ENCODE peak calls at places on chromosomes 13 and 19, in nine cellular contexts. V is GM10248; H is NCI-H510A treated with DMSO at 0.1 percent for 48 hours; Y is stimulated activated CD4-positive, alpha-beta T cell treated with anti-CD3 and anti-CD28 coated beads, TNF-alpha, amount 100 ng/mL, for 1 hour; Z is HS-5; W is EL; J is nephron progenitor cell; Q is NCI-H2081; N is mesothelial cell of epicardium. D is an unnamed sample.

GRCh38 chr19:34967551-34967950 is 3.5 kb upstream of the ZNF792 start:
- DNase-seq in J (no peak), Z (no peak), Y (no peak), H (no peak), N (no peak), W (no peak), V (no peak), Q (no peak), D (no peak)

GRCh38 chr19:16588824-16589577 is 16.8 kb upstream of the SLC35E1 start:
- DNase-seq in V (no peak), Z (no peak), H (no peak), N (no peak), J (no peak), Q (no peak), Y (no peak), W (no peak), D (no peak)

GRCh38 chr13:113605461-113605860 is 20.9 kb downstream of the TFDP1 start:
- DNase-seq in Q (no peak), J (no peak), W (no peak), H (no peak), V (no peak), Y (no peak), N (no peak), Z (no peak), D (no peak)

GRCh38 chr19:2586196-2586595 is 110.3 kb downstream of the GADD45B start:
- DNase-seq in Z (no peak), Y (no peak), J (no peak), H (no peak), V (no peak), W (no peak), Q (no peak), N (no peak), D (no peak)

GRCh38 chr13:38350114-38350617 is 515 bp downstream of the UFM1 start:
- DNase-seq in Y (peak; percentile 32), V (peak; percentile 36), N (peak; percentile 64), W (peak; percentile 49), Q (peak; percentile 22), J (peak; percentile 51), Z (no peak), H (no peak), D (no peak)

GRCh38 chr19:33518541-33518940 is 3.0 kb downstream of the PEPD start:
- DNase-seq in Z (no peak), W (no peak), Q (no peak), N (no peak), V (no peak), Y (no peak), J (no peak), H (no peak), D (no peak)

GRCh38 chr19:36051637-36052036 is 2.4 kb downstream of the THAP8 start:
- DNase-seq in J (no peak), Q (no peak), Z (no peak), Y (no peak), V (no peak), H (peak; percentile 64), N (no peak), W (no peak), D (no peak)

GRCh38 chr19:14511245-14511625 is 7.0 kb downstream of the DNAJB1 start:
- DNase-seq in Y (no peak), H (no peak), W (no peak), N (no peak), J (no peak), V (no peak), Z (no peak), Q (no peak), D (no peak)

GRCh38 chr13:20703785-20704458 is 423 bp downstream of the IL17D start:
- DNase-seq in Z (no peak), Y (peak; percentile 56), H (peak; percentile 42), N (peak; percentile 85), Q (peak; percentile 70), W (peak; percentile 78), V (peak; percentile 90), J (peak; percentile 81), D (peak; percentile 59)

GRCh38 chr13:30576528-30576927 is 41.2 kb upstream of the USPL1 start:
- DNase-seq in H (no peak), Z (no peak), W (peak; percentile 68), J (no peak), N (no peak), Q (no peak), V (no peak), Y (no peak), D (no peak)

GRCh38 chr19:55638864-55639359 is 1.9 kb upstream of the ZNF580 start:
- DNase-seq in Q (no peak), W (peak; percentile 39), V (no peak), J (no peak), N (no peak), Z (no peak), H (no peak), Y (no peak), D (no peak)

GRCh38 chr19:38800577-38801347 is 11.8 kb downstream of the LGALS7B start:
- DNase-seq in J (no peak), Y (no peak), W (no peak), H (no peak), V (no peak), Q (no peak), Z (no peak), N (no peak), D (no peak)

GRCh38 chr19:43534811-43535761 is 2.1 kb downstream of the ZNF575 start:
- DNase-seq in Y (peak; percentile 21), H (no peak), N (peak; percentile 62), Q (no peak), V (peak; percentile 39), J (peak; percentile 73), Z (no peak), W (peak; percentile 38), D (peak; percentile 72)

GRCh38 chr13:20401958-20402856 is 123.5 kb downstream of the CRYL1 start:
- DNase-seq in Q (no peak), V (no peak), Z (no peak), Y (no peak), H (no peak), W (peak; percentile 80), N (no peak), J (no peak), D (no peak)

GRCh38 chr13:106295971-106296370 is 239.5 kb downstream of the EFNB2 start:
- DNase-seq in V (no peak), N (no peak), Z (no peak), W (no peak), Y (no peak), H (no peak), J (no peak), Q (no peak), D (no peak)

GRCh38 chr19:45927565-45928261 is 13.1 kb upstream of the NANOS2 start:
- DNase-seq in H (peak; percentile 89), W (peak; percentile 92), J (peak; percentile 96), Q (peak; percentile 94), V (peak; percentile 99), Z (peak; percentile 73), Y (peak; percentile 70), N (peak; percentile 93), D (peak; percentile 87)

GRCh38 chr19:40702337-40703012 is 12.0 kb upstream of the NUMBL start:
- DNase-seq in Q (no peak), V (no peak), H (no peak), J (peak; percentile 72), N (peak; percentile 44), Z (no peak), Y (no peak), W (no peak), D (peak; percentile 71)

GRCh38 chr19:47768604-47769003 is 9.9 kb upstream of the SELENOW start:
- DNase-seq in Q (no peak), V (no peak), W (no peak), Z (no peak), N (no peak), H (no peak), J (no peak), Y (no peak), D (no peak)

GRCh38 chr19:39130337-39131254 is 5.0 kb downstream of the PAK4 start:
- DNase-seq in N (no peak), J (no peak), Y (no peak), W (no peak), H (no peak), Q (no peak), V (no peak), Z (no peak), D (no peak)

GRCh38 chr13:37715606-37716015 is 117.0 kb upstream of the POSTN start:
- DNase-seq in Y (no peak), Z (peak; percentile 68), V (no peak), W (peak; percentile 91), Q (no peak), N (no peak), J (no peak), H (no peak), D (no peak)

GRCh38 chr19:6801397-6802086 is 29.0 kb downstream of the VAV1 start:
- DNase-seq in J (no peak), V (peak; percentile 78), N (no peak), W (peak; percentile 24), Q (no peak), Z (no peak), H (no peak), Y (peak; percentile 71), D (peak; percentile 46)

D was measured in dorsolateral prefrontal cortex.